ENCODE peak calls at places on chromosomes 16 and 17, in eight cellular contexts. X, Y, C, G, I, O, H and D are unnamed samples.

GRCh38 chr17:55527520-55528118 is 16.4 kb upstream of the SMIM36 start:
- DNase-seq in X (no peak), Y (peak), C (peak), G (no peak), I (no peak), O (no peak), H (peak), D (peak)

GRCh38 chr16:22316411-22316811 is 19.2 kb downstream of the POLR3E start:
- DNase-seq in X (no peak), Y (no peak), C (no peak), G (no peak), I (no peak), O (no peak), H (no peak), D (no peak)

GRCh38 chr17:42050360-42051012 is at the start of gene C17orf113:
- DNase-seq in X (peak), Y (no peak), C (peak), G (peak), I (peak), O (no peak), H (peak), D (peak)

GRCh38 chr17:83053021-83053778 is 26.2 kb upstream of the METRNL start:
- DNase-seq in X (peak), Y (peak), C (no peak), G (no peak), I (no peak), O (no peak), H (no peak), D (no peak)

GRCh38 chr16:58348986-58349385 is 43.3 kb upstream of the GINS3 start:
- DNase-seq in X (no peak), Y (no peak), C (peak), G (no peak), I (no peak), O (no peak), H (no peak), D (no peak)

GRCh38 chr16:88857728-88858339 is 907 bp downstream of the TRAPPC2L start:
- DNase-seq in X (peak), Y (peak), C (peak), G (peak), I (peak), O (peak), H (peak), D (peak)

GRCh38 chr17:72110953-72111339 is 9.9 kb upstream of the SOX9 start:
- DNase-seq in X (no peak), Y (no peak), C (no peak), G (no peak), I (no peak), O (no peak), H (no peak), D (no peak)

GRCh38 chr17:66548659-66549311 is 246.4 kb downstream of the PRKCA start:
- DNase-seq in X (no peak), Y (peak), C (no peak), G (no peak), I (no peak), O (no peak), H (no peak), D (no peak)

GRCh38 chr16:23607740-23608139 is 11.6 kb upstream of the NDUFAB1 start:
- DNase-seq in X (no peak), Y (peak), C (no peak), G (no peak), I (no peak), O (no peak), H (no peak), D (no peak)

GRCh38 chr17:8163978-8164814 is 1.4 kb upstream of the VAMP2 start:
- DNase-seq in X (peak), Y (peak), C (no peak), G (no peak), I (peak), O (no peak), H (peak), D (peak)

GRCh38 chr16:64391009-64391663 is 730.7 kb downstream of the CDH11 start:
- DNase-seq in X (no peak), Y (peak), C (no peak), G (no peak), I (no peak), O (no peak), H (no peak), D (no peak)

GRCh38 chr17:81396722-81397313 is 1.6 kb downstream of the BAHCC1 start:
- DNase-seq in X (peak), Y (peak), C (no peak), G (peak), I (no peak), O (no peak), H (peak), D (no peak)

GRCh38 chr17:50048988-50049387 is 6.9 kb upstream of the ITGA3 start:
- DNase-seq in X (no peak), Y (no peak), C (no peak), G (no peak), I (no peak), O (no peak), H (no peak), D (no peak)

GRCh38 chr17:17391575-17392370 is 85.0 kb upstream of the MED9 start:
- DNase-seq in X (no peak), Y (no peak), C (no peak), G (peak), I (peak), O (no peak), H (peak), D (no peak)

GRCh38 chr17:4845128-4845527 is 12.0 kb downstream of the MINK1 start:
- DNase-seq in X (no peak), Y (no peak), C (no peak), G (no peak), I (no peak), O (no peak), H (no peak), D (no peak)

GRCh38 chr16:11650641-11651591 is 17.3 kb upstream of the SNN start:
- DNase-seq in X (no peak), Y (no peak), C (peak), G (no peak), I (no peak), O (no peak), H (no peak), D (no peak)

GRCh38 chr17:70119961-70120360 is 44.9 kb downstream of the KCNJ16 start:
- DNase-seq in X (no peak), Y (no peak), C (no peak), G (no peak), I (no peak), O (no peak), H (no peak), D (no peak)